ENCODE peak calls at places on chromosomes 12 and 14, in five cellular contexts. Z is IMR-90, S is upper lobe of left lung, C is astrocyte, M is hepatocyte. U is an unnamed sample.

GRCh38 chr12:52190860-52191729 is 719 bp downstream of the KRT80 start:
- DNase-seq in Z (peak; percentile 35), S (no peak), C (no peak), M (no peak), U (no peak)

GRCh38 chr12:27207626-27208413 is 36.3 kb upstream of the STK38L start:
- DNase-seq in Z (peak; percentile 45), S (no peak), C (peak; percentile 54), M (no peak), U (no peak)

GRCh38 chr14:104683653-104684448 is 5.6 kb upstream of the INF2 start:
- DNase-seq in Z (no peak), S (peak; percentile 53), C (no peak), M (no peak), U (no peak)

GRCh38 chr12:56469007-56469930 is 891 bp downstream of the SPRYD4 start:
- DNase-seq in Z (no peak), S (no peak), C (no peak), M (no peak), U (peak; percentile 69)

GRCh38 chr12:131752457-131752856 is 41.6 kb downstream of the SFSWAP start:
- DNase-seq in Z (no peak), S (peak; percentile 59), C (no peak), M (no peak), U (no peak)

GRCh38 chr12:115934877-115935276 is 342.6 kb downstream of the MED13L start:
- DNase-seq in Z (no peak), S (no peak), C (no peak), M (no peak), U (no peak)

GRCh38 chr14:72715910-72716268 is 178.0 kb downstream of the DPF3 start:
- DNase-seq in Z (no peak), S (peak; percentile 12), C (no peak), M (no peak), U (no peak)

GRCh38 chr14:69574266-69574953 is at the start of gene CCDC177:
- DNase-seq in Z (peak; percentile 48), S (peak; percentile 91), C (no peak), M (peak; percentile 82), U (peak; percentile 30)

GRCh38 chr12:94149781-94150482 is 1.6 kb downstream of the PLXNC1 start:
- DNase-seq in Z (no peak), S (peak; percentile 89), C (no peak), M (peak; percentile 72), U (peak; percentile 70)

GRCh38 chr14:45467023-45467422 is 214.0 kb upstream of the MIS18BP1 start:
- DNase-seq in Z (no peak), S (no peak), C (no peak), M (no peak), U (no peak)
- H3K27ac ChIP-seq in Z (no peak overlapping the region), S (no peak overlapping the region), C (no peak overlapping the region), M (no peak overlapping the region), U (no peak overlapping the region)

GRCh38 chr14:95321201-95321600 is 1.5 kb upstream of the CLMN start:
- DNase-seq in Z (no peak), S (no peak), C (no peak), M (no peak), U (no peak)

GRCh38 chr14:95321693-95322455 is 2.2 kb upstream of the CLMN start:
- DNase-seq in Z (no peak), S (no peak), C (no peak), M (no peak), U (no peak)

GRCh38 chr14:95318870-95319311 is 817 bp downstream of the CLMN start:
- DNase-seq in Z (no peak), S (peak; percentile 69), C (no peak), M (no peak), U (no peak)

GRCh38 chr14:95319312-95320075 is at the start of gene CLMN:
- DNase-seq in Z (peak; percentile 4), S (peak; percentile 91), C (peak; percentile 14), M (peak; percentile 80), U (peak; percentile 56)

DNA sequence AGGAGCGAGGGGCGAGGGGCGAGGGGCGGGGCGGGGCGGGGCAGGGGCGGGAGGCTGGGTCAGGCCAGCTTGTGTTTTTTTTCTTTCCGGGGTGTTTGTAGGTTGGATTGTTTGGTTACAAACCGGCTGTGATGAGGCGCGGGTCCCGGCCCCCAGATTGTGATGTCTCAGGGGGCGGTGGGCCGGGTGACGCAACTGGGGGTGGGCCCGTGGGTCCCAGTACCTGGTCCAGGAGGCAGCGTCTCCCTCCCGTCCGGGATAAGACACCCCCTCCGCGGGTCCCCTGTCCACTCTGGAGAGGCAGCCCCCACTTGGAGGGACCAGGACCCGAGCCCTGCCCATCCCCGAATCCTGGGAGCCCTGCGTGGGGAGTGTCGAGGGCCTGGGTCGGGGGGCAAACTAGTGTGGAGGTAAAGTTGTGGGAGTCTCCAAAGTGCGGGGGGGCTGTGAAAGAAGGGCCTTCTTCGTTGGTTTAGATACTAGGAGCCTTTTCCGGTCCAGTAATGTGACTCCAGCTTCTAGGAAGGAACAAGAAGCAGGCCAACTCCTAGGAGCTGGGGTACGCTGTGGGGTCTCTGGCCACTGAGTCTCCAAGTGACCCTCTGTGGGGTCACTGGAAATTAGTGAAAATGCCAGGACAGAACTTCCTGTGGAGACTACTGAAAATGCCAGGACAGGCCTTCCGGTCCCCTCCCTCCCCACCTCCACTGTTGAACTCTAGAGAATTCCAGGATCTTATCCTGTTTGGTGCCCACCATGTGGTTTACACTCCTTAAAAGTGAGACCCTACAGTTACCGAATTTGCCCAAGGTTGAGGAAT is 578 bp upstream of the CLMN start:
- DNase-seq in Z (no peak), S (peak; percentile 83), C (no peak), M (no peak), U (peak; percentile 28)
- H3K4me1 ChIP-seq in Z (no peaks in the 10 kb centered on the region), S (peaks cover 20% of the 10 kb centered on the region), C (peaks cover 5% of the 10 kb centered on the region), M (peaks cover 3% of the 10 kb centered on the region), U (no peaks in the 10 kb centered on the region)

DNA sequence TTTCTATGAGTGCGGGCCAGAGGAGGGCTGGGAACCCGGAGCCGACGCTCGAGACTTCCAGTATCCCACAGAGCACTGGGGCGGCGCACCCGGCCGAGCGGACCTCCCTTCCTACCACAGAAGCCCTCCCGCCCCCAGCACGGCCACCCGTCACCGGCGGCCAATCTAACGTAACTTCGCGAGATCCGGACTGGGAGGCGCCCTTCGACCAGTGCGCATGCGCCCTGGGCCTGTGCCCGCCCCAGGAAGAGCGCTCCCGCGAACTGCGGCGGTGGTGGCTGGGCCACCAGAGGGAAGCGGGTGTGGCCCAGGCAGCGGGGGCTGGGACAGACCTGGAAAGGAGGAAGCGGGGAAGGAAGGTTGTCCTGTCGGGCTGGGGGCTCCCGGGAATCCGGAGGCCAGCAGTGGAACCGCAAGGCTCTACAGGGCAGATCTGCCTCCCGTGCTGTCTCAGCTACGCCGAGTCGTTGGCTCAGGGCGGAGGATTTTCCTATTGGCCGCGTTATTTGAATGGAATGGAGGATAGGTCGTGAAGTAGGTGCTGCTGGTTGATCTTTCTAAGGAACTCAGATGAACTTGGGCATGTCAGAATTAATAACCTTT is at the start of gene PPP1R12A:
- DNase-seq in Z (peak; percentile 97), S (peak; percentile 99), C (peak; percentile 93), M (peak; percentile 99), U (peak; percentile 98)
- TF ChIP-seq CTCF in Z (no peak), S (peak; percentile 30), C (no peak), M (no peak), U (no peak)

GRCh38 chr12:123238330-123238682 is 5.1 kb downstream of the MTRFR start:
- DNase-seq in Z (no peak), S (no peak), C (no peak), M (no peak), U (no peak)
- H3K27ac ChIP-seq in Z (no peak overlapping the region), S (peak overlapping the region; percentile 40), C (no peak overlapping the region), M (no peak overlapping the region), U (no peak overlapping the region)

GRCh38 chr14:91170504-91171121 is 56.7 kb downstream of the DGLUCY start:
- DNase-seq in Z (peak; percentile 25), S (no peak), C (peak; percentile 42), M (no peak), U (peak; percentile 44)
- H3K4me1 ChIP-seq in Z (peaks cover 8% of the 10 kb centered on the region), S (no peaks in the 10 kb centered on the region), C (no peaks in the 10 kb centered on the region), M (peaks cover 8% of the 10 kb centered on the region), U (peaks cover 10% of the 10 kb centered on the region)

DNA sequence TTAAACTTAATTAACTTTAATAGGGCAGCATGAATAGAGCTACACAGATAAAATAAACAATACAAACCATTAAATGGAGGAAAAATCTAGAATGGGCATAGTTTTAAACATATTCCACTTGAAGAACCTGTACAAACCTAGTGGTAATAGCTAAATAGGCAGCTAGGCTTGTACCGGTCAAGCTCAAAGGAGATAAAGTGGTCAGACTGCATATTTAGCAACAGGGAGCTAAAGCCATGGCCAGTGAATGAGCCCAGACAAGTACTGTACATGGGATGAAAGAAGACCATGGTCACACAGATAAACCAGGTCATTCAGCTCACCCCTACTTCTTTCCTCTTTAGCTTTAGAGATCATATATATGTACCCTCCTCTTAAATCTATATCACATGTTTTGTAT is 186.6 kb upstream of the KRR1 start:
- DNase-seq in Z (no peak), S (no peak), C (no peak), M (no peak), U (no peak)
- TF ChIP-seq CTCF in Z (no peak), S (no peak), C (no peak), M (no peak), U (no peak)

GRCh38 chr12:1795785-1796514 is 24.4 kb upstream of the LRTM2 start:
- DNase-seq in Z (peak; percentile 81), S (peak; percentile 98), C (peak; percentile 58), M (peak; percentile 92), U (peak; percentile 93)

GRCh38 chr12:1797991-1798733 is 22.2 kb upstream of the LRTM2 start:
- DNase-seq in Z (no peak), S (peak; percentile 81), C (no peak), M (no peak), U (no peak)

GRCh38 chr12:1798734-1799067 is 21.7 kb upstream of the LRTM2 start:
- DNase-seq in Z (no peak), S (no peak), C (no peak), M (no peak), U (peak; percentile 52)

GRCh38 chr12:1796515-1797010 is 23.8 kb upstream of the LRTM2 start:
- DNase-seq in Z (no peak), S (peak; percentile 90), C (no peak), M (no peak), U (no peak)

DNA sequence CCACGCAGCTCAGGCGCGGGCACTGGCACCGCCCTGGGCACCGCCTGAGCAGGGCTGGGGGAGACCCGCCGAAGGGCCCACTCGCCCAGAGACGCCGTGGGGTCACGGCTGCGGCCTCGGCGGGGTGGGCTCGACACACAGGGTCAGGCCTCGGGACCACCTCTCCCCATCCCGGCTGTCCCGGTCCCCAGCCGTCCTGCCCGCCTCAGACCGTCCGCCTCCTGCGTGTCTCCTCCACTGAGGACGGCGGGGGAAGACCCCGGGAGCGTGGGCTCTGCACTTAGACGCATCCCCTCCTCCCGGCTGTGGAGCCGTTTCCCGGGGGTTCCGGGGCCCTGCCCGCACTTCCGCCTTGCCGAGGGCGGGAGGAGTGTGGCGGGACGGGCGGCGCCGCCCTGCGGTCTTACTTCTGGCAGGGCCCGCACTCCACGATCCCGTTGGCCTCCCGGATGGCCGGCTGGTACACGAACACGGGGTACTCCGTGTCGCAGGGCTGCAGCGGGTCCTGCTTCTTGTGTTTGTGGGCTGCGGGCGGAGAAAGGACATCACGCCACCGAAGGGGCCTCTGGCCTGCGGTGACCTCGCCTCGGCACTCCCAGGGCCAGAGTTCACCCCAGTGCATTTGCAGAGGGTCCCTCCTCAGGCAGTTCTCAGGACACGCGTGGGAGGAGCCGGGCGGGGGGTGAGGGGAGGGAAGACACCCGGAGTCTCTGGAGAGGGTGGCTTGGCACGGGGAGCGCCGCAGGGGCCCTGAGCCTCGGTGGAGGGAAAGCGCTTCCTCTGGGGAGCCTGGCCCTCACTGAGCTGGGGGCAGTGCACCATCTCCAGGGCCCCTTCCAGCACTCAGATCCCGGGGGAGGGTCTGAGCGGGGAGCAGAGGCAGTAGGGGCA is 23.1 kb upstream of the LRTM2 start:
- DNase-seq in Z (no peak), S (peak; percentile 94), C (no peak), M (no peak), U (no peak)
- H3K27ac ChIP-seq in Z (no peak overlapping the region), S (peak overlapping the region; percentile 96), C (no peak overlapping the region), M (no peak overlapping the region), U (peak overlapping the region; percentile 70)